ENCODE peak calls at places on chromosomes 2 and 18, in five cellular contexts. A, G, W, D and Z are unnamed samples.

GRCh38 chr2:239440511-239440959 is 39.7 kb upstream of the HDAC4 start:
- DNase-seq in A (no peak), G (no peak), W (no peak), D (no peak), Z (no peak)

GRCh38 chr18:3117493-3118192 is 102.1 kb downstream of the MYOM1 start:
- DNase-seq in A (no peak), G (no peak), W (peak; percentile 82), D (no peak), Z (peak; percentile 36)

GRCh38 chr2:152497481-152498052 is 162.6 kb downstream of the FMNL2 start:
- DNase-seq in A (no peak), G (no peak), W (no peak), D (peak; percentile 70), Z (peak; percentile 62)

GRCh38 chr2:194491409-194492115 is 1165.5 kb upstream of the SLC39A10 start:
- DNase-seq in A (no peak), G (no peak), W (no peak), D (no peak), Z (no peak)

GRCh38 chr2:160614391-160614790 is 120.8 kb upstream of the RBMS1 start:
- DNase-seq in A (no peak), G (no peak), W (no peak), D (no peak), Z (no peak)

GRCh38 chr2:71224457-71224856 is 2.4 kb downstream of the PAIP2B start:
- DNase-seq in A (no peak), G (no peak), W (no peak), D (no peak), Z (no peak)

GRCh38 chr18:47397671-47398319 is 146.3 kb upstream of the SKOR2 start:
- DNase-seq in A (peak; percentile 47), G (no peak), W (peak; percentile 9), D (no peak), Z (no peak)

GRCh38 chr18:75159238-75159518 is 49.8 kb downstream of the PTGR3 start:
- DNase-seq in A (no peak), G (no peak), W (no peak), D (no peak), Z (no peak)

GRCh38 chr2:97885841-97886240 is 109.9 kb downstream of the TMEM131 start:
- DNase-seq in A (no peak), G (no peak), W (no peak), D (no peak), Z (no peak)

GRCh38 chr2:226869371-226869770 is 33.5 kb downstream of the RHBDD1 start:
- DNase-seq in A (no peak), G (peak; percentile 47), W (no peak), D (no peak), Z (no peak)

GRCh38 chr2:43387092-43388062 is 161.0 kb upstream of the ZFP36L2 start:
- DNase-seq in A (no peak), G (no peak), W (no peak), D (peak; percentile 53), Z (no peak)

GRCh38 chr18:74063023-74063422 is 84.6 kb downstream of the FBXO15 start:
- DNase-seq in A (no peak), G (no peak), W (no peak), D (no peak), Z (no peak)

GRCh38 chr2:206208900-206209299 is 49.2 kb downstream of the EEF1B2 start:
- DNase-seq in A (no peak), G (no peak), W (no peak), D (no peak), Z (peak; percentile 52)

GRCh38 chr18:59881728-59882685 is 17.8 kb upstream of the PMAIP1 start:
- DNase-seq in A (peak; percentile 67), G (no peak), W (peak; percentile 64), D (no peak), Z (no peak)

GRCh38 chr18:59323931-59324622 is 5.6 kb upstream of the CPLX4 start:
- DNase-seq in A (no peak), G (no peak), W (no peak), D (no peak), Z (no peak)

GRCh38 chr2:102975996-102976636 is 214.3 kb downstream of the TMEM182 start:
- DNase-seq in A (no peak), G (no peak), W (peak; percentile 55), D (peak; percentile 12), Z (no peak)

GRCh38 chr2:53035153-53035552 is 732.5 kb upstream of the CHAC2 start:
- DNase-seq in A (no peak), G (no peak), W (no peak), D (no peak), Z (no peak)

GRCh38 chr2:240586198-240586918 is at the start of gene CAPN10:
- DNase-seq in A (peak; percentile 99), G (peak; percentile 99), W (peak; percentile 95), D (peak; percentile 99), Z (peak; percentile 99)
- TF ChIP-seq POLR2A in A (peak; percentile 49), G (peak; percentile 27), W (peak; percentile 61), D (no peak), Z (peak; percentile 47)

GRCh38 chr2:105722726-105723297 is 21.9 kb upstream of the NCK2 start:
- DNase-seq in A (no peak), G (no peak), W (no peak), D (no peak), Z (no peak)
- H3K4me1 ChIP-seq in A (no peaks in the 10 kb centered on the region), G (no peaks in the 10 kb centered on the region), W (no peaks in the 10 kb centered on the region), D (peaks cover 6% of the 10 kb centered on the region), Z (no peaks in the 10 kb centered on the region)

GRCh38 chr2:45857848-45858520 is 206.5 kb downstream of the PRKCE start:
- DNase-seq in A (no peak), G (no peak), W (no peak), D (no peak), Z (no peak)
- H3K27ac ChIP-seq in A (no peak overlapping the region), G (no peak overlapping the region), W (no peak overlapping the region), D (no peak overlapping the region), Z (no peak overlapping the region)

GRCh38 chr2:217920879-217921603 is 81.8 kb downstream of the TNS1 start:
- DNase-seq in A (no peak), G (no peak), W (no peak), D (peak; percentile 76), Z (peak; percentile 80)
- TF ChIP-seq POLR2A in A (no peak), G (no peak), W (no peak), D (no peak), Z (peak; percentile 39)

GRCh38 chr18:76264073-76264472 is 231.0 kb downstream of the ZNF516 start:
- DNase-seq in A (no peak), G (peak; percentile 40), W (no peak), D (no peak), Z (no peak)
- H3K4me1 ChIP-seq in A (no peaks in the 10 kb centered on the region), G (no peaks in the 10 kb centered on the region), W (no peaks in the 10 kb centered on the region), D (peaks cover 10% of the 10 kb centered on the region), Z (peaks cover 10% of the 10 kb centered on the region)

DNA sequence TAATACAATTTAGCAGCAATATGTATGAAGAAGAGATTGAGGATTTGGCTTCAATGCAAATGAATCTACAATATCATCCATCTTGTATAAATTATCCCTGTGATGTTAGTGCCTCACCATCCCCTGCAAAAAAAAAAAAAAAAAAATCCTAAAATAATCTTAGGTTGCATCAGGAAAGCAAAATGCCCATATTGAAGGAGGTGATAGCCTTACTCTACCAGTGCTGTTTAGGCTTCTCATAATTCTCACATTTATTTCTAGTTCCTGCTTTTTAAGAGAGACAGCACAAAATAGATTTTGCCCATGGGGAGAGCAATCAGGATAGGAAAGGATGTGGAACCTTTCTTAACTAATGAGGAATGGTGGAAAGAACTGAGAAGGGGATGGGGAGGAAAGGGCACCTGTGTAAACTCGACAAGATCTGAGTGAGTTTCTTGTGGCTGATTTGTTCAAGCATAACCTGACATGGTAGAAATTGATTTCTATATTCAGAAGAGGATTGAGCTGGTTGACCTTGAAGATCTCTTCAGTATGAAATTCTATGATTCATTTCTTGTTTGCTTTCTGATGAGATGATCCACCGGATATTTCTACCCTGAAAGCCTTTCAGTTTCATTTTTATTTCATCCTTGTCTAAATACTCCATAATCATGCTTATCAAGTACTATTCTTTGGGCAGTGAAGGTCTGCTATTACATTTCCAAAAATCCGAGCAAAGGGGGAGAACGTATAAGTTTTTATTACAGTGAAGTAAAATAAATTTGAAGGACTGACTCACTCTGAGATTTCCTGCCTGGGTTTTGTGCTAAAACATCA is 391.2 kb downstream of the PTPRM start:
- DNase-seq in A (no peak), G (no peak), W (no peak), D (no peak), Z (no peak)
- H3K27ac ChIP-seq in A (no peak overlapping the region), G (no peak overlapping the region), W (peak overlapping the region; percentile 92), D (peak overlapping the region; percentile 44), Z (peak overlapping the region; percentile 58)

DNA sequence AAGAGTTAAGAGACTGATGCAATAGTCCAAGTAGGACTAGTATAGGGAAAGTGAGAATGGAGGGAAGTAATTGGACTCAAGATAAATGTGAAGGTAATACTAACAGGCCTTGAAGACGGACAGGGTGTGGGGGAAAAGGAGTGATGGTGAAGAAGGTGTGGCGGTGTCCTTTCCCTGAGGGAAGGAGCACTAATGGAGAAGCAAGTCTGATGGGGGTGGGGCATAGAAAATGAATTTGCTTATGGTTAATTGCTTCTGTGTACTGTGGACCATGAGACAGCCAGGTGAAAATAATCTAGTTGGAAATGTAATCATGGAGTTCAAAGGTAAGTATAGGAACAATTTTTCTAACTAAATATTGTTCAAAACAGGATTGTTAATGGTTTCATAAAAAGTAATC is 7.1 kb upstream of the TGOLN2 start:
- DNase-seq in A (peak; percentile 70), G (no peak), W (no peak), D (no peak), Z (no peak)
- TF ChIP-seq POLR2A in A (no peak), G (no peak), W (no peak), D (no peak), Z (no peak)

GRCh38 chr2:10404324-10405143 is 43.6 kb downstream of the ODC1 start:
- DNase-seq in A (no peak), G (peak; percentile 46), W (no peak), D (no peak), Z (no peak)
- H3K4me1 ChIP-seq in A (peaks cover 23% of the 10 kb centered on the region), G (peaks cover 2% of the 10 kb centered on the region), W (peaks cover 90% of the 10 kb centered on the region), D (peaks cover 71% of the 10 kb centered on the region), Z (peaks cover 44% of the 10 kb centered on the region)

DNA sequence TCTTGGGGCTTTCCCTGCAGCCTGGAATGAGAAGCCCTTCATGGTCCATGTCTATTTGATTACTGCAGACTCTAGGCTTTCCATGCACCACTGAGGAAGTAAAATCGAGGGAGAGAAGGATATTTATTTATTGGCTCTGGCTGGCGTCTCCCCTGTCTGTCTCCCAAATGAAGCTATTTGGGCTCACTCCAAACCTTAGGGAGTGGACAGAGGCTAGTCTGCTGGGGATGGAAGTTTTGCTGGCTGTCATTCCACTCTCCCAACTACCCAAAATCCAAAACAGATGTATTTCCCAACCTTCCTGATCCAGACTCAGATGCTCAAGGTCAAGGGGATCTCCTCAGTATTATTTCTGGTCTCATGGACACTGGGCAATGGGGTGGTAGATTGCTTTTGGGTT is 33.7 kb downstream of the TMEM17 start:
- DNase-seq in A (no peak), G (no peak), W (no peak), D (no peak), Z (no peak)
- H3K27ac ChIP-seq in A (no peak overlapping the region), G (no peak overlapping the region), W (no peak overlapping the region), D (peak overlapping the region; percentile 53), Z (no peak overlapping the region)

GRCh38 chr2:234496835-234497591 is at the start of gene ARL4C:
- DNase-seq in A (peak; percentile 77), G (peak; percentile 69), W (peak; percentile 71), D (peak; percentile 76), Z (peak; percentile 77)
- TF ChIP-seq POLR2A in A (peak; percentile 19), G (peak; percentile 85), W (peak; percentile 55), D (no peak), Z (peak; percentile 56)